ENCODE peak calls at places on chromosomes 5 and 9, in four cellular contexts. E is trophoblast cell, W is NB4, Z is NCI-H2081. T is an unnamed sample.

GRCh38 chr5:82164109-82164956 is 113.8 kb downstream of the RPS23 start:
- DNase-seq in E (no peak), W (no peak), Z (no peak), T (no peak)

GRCh38 chr5:87120518-87121314 is 147.0 kb upstream of the RASA1 start:
- DNase-seq in W (peak), Z (no peak), E (peak), T (no peak)

GRCh38 chr9:96553070-96553469 is 66.6 kb downstream of the CDC14B start:
- DNase-seq in E (no peak), Z (no peak), W (no peak), T (no peak)

GRCh38 chr5:73451218-73452130 is 2.9 kb upstream of the FOXD1 start:
- DNase-seq in Z (peak), W (peak), E (peak), T (peak)

GRCh38 chr9:133944746-133945135 is 47.4 kb downstream of the VAV2 start:
- DNase-seq in W (no peak), Z (no peak), E (peak), T (no peak)

GRCh38 chr9:126450537-126451205 is 124.0 kb downstream of the MVB12B start:
- DNase-seq in W (no peak), E (no peak), Z (peak), T (no peak)

GRCh38 chr9:107439991-107440456 is 49.5 kb downstream of the KLF4 start:
- DNase-seq in W (no peak), E (no peak), Z (no peak), T (no peak)

GRCh38 chr9:4375424-4376195 is 75.7 kb upstream of the GLIS3 start:
- DNase-seq in E (no peak), Z (peak), W (peak), T (no peak)

T was measured in activated T-cell treated with anti-CD3 and anti-CD28 coated beads for 48 hours.